ENCODE peak calls at places on chromosomes 16 and 17, in six cellular contexts. Q is cardiac muscle cell, Y is K562, W is foreskin fibroblast, K is mucosa of descending colon, I is activated B cell treated with CpG ODN at 0.5 μM for 24 hours. C is an unnamed sample.

GRCh38 chr17:2690165-2691068 is 21.1 kb downstream of the CLUH start:
- DNase-seq in K (peak; percentile 28), W (no peak), Q (no peak), I (no peak), Y (peak; percentile 10), C (no peak)

GRCh38 chr17:31686495-31686894 is 172.5 kb downstream of the COPRS start:
- DNase-seq in I (no peak), W (no peak), K (no peak), Q (no peak), Y (no peak), C (peak; percentile 31)

GRCh38 chr17:47821031-47821423 is 567 bp downstream of the OSBPL7 start:
- DNase-seq in Q (no peak), K (peak; percentile 62), Y (peak; percentile 28), I (no peak), W (no peak), C (no peak)

GRCh38 chr17:8393470-8394231 is 4.0 kb downstream of the RNF222 start:
- DNase-seq in I (no peak), K (no peak), Q (no peak), W (no peak), Y (no peak), C (no peak)

GRCh38 chr17:77478899-77479298 is 338.1 kb downstream of the SEC14L1 start:
- DNase-seq in Y (no peak), Q (no peak), W (no peak), I (no peak), K (no peak), C (no peak)

GRCh38 chr16:68655806-68656205 is 10.7 kb downstream of the CDH3 start:
- DNase-seq in I (no peak), Q (no peak), W (no peak), Y (no peak), K (no peak), C (no peak)

GRCh38 chr17:50218071-50218759 is 16.8 kb upstream of the COL1A1 start:
- DNase-seq in I (no peak), K (no peak), Y (no peak), Q (peak; percentile 48), W (no peak), C (no peak)

GRCh38 chr16:89697161-89697615 is 4.3 kb downstream of the SPATA2L start:
- DNase-seq in Q (no peak), I (no peak), K (peak; percentile 41), Y (peak; percentile 14), W (no peak), C (no peak)

GRCh38 chr16:46607529-46607928 is 13.7 kb downstream of the SHCBP1 start:
- DNase-seq in Q (peak; percentile 83), K (no peak), Y (peak; percentile 28), W (peak; percentile 31), I (no peak), C (no peak)

GRCh38 chr17:50272246-50272645 is 2.0 kb upstream of the TMEM92 start:
- DNase-seq in K (no peak), Y (no peak), Q (no peak), W (no peak), I (peak; percentile 10), C (no peak)

GRCh38 chr17:77501751-77502625 is 361.2 kb downstream of the SEC14L1 start:
- DNase-seq in W (no peak), K (no peak), I (no peak), Y (no peak), Q (no peak), C (no peak)

GRCh38 chr17:30573603-30574175 is 96.5 kb downstream of the GOSR1 start:
- DNase-seq in Y (no peak), K (no peak), Q (no peak), W (no peak), I (no peak), C (no peak)

GRCh38 chr17:78137392-78138203 is 7.0 kb downstream of the TMC8 start:
- DNase-seq in W (no peak), I (no peak), Q (no peak), Y (peak; percentile 60), K (peak; percentile 60), C (no peak)

GRCh38 chr16:19785512-19786130 is 67.5 kb downstream of the IQCK start:
- DNase-seq in I (no peak), K (no peak), Y (no peak), Q (no peak), W (no peak), C (peak; percentile 24)

DNA sequence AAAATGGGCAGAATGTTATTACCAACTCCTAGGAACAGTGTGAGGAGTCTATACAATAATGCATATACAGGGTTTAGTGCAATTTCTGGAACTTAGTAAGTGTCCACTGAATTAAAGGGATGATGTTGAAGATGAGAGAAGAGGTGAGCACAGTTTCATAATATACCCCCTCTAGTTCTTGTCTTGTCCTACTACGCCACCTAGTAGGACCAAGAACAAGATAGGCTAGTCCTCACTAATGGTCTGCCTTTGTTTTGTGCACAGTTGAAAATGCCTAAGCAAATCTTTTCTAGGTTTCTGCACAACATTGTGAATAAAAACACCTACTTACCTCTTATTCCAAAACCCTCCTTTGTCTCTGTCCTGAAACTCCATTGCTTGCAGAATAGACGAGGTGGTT is 670.2 kb downstream of the CDH8 start:
- DNase-seq in I (no peak), W (no peak), K (no peak), Y (no peak), Q (no peak), C (no peak)
- TF ChIP-seq CTCF in I (no peak), W (no peak), K (no peak), Y (no peak), Q (no peak), C (no peak)

GRCh38 chr16:67282447-67282805 is 3.1 kb downstream of the PLEKHG4 start:
- DNase-seq in K (no peak), Q (no peak), W (no peak), Y (no peak), I (no peak), C (no peak)

GRCh38 chr16:67283826-67284555 is 4.7 kb downstream of the PLEKHG4 start:
- DNase-seq in Q (no peak), K (no peak), Y (no peak), W (no peak), I (no peak), C (no peak)

GRCh38 chr16:67283039-67283825 is 3.9 kb downstream of the PLEKHG4 start:
- DNase-seq in I (no peak), K (no peak), Q (peak; percentile 38), Y (no peak), W (no peak), C (no peak)

GRCh38 chr16:67286441-67287235 is 7.3 kb downstream of the PLEKHG4 start:
- DNase-seq in W (no peak), Q (no peak), I (no peak), K (no peak), Y (no peak), C (no peak)

GRCh38 chr16:67284699-67285646 is 5.6 kb downstream of the PLEKHG4 start:
- DNase-seq in K (peak; percentile 65), Y (peak; percentile 27), W (no peak), I (no peak), Q (peak; percentile 39), C (no peak)
- TF ChIP-seq CTCF in K (no peak), Y (peak; percentile 18), W (peak; percentile 30), I (no peak), Q (peak; percentile 56), C (peak; percentile 66)

GRCh38 chr16:21710938-21711337 is 47.2 kb downstream of the OTOA start:
- DNase-seq in Q (no peak), W (no peak), K (no peak), Y (no peak), I (no peak), C (no peak)
- TF ChIP-seq CTCF in Q (no peak), W (no peak), K (no peak), Y (no peak), I (no peak), C (no peak)

GRCh38 chr17:68463211-68463990 is 6.1 kb upstream of the WIPI1 start:
- DNase-seq in Q (no peak), W (no peak), K (no peak), Y (no peak), I (no peak), C (no peak)
- TF ChIP-seq CTCF in Q (no peak), W (no peak), K (no peak), Y (no peak), I (no peak), C (peak; percentile 33)

GRCh38 chr16:2047330-2048115 is at the start of the genes NTHL1 and TSC2:
- DNase-seq in Q (peak; percentile 97), W (peak; percentile 97), K (peak; percentile 97), I (peak; percentile 93), Y (peak; percentile 92), C (peak; percentile 98)
- TF ChIP-seq CTCF in Q (peak; percentile 25), W (peak; percentile 30), K (peak; percentile 6), I (no peak), Y (peak; percentile 43), C (peak; percentile 42)

DNA sequence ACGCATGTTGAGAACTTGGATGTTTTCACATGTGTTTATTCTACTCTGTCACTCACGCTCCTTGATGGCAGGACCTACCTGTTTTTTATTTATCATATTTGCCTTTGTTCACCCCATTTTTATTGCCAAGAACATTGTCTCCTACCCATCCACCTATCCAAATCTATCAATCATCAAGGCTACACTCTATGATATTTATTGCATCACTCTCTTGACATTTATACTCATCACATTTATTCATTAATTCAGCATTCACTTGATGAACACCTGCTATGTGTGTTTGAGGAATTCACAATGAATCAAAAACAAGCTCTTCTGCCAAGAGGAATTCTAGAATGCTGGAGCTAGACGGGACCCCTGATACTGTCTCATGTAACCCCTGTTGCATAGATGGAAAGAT is 94.5 kb upstream of the ZNF469 start:
- DNase-seq in Q (no peak), Y (no peak), I (no peak), K (no peak), W (no peak), C (no peak)
- TF ChIP-seq CTCF in Q (no peak), Y (no peak), I (no peak), K (no peak), W (no peak), C (no peak)

DNA sequence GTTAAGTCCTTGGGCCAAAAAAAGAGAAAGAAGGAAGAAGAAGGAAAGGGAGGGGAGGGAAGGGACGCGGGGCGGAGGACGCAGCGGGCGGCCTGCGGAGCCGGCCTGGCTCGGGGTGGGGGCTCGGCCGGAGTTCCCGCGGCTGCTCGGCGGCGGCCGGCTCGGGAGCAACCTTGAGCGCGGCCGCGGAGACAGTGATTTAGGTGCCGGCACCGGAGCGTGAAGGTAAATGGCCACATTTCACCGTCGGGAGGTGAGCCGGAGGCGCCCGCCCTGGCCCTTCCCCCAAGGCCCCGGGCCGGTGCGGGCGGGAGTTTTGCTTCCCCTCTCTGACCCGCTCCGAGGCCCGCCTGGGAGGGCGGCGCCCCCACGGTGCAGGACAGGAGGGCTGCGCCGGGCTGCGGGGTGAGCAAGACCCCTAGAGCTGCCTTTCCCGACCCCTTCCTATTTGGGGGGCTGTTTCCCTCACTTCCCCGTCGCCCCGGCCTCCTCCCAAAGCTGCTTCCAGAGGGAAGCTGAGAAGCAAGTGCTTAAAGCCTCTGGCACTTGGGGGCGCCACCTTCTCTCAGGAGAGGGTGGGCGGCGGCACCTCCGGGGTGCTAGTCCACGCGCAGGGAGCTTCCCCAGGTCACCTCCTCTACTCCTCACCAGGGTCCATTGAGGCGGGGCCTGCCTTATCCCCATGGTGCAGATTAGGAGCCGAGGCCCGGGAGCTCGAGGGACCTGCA is 56.5 kb downstream of the MRM1 start:
- DNase-seq in K (peak; percentile 63), I (no peak), Y (peak; percentile 72), W (no peak), Q (peak; percentile 27), C (no peak)
- TF ChIP-seq CTCF in K (no peak), I (no peak), Y (peak; percentile 65), W (peak; percentile 10), Q (peak; percentile 53), C (peak; percentile 49)